ENCODE peak calls at places on chromosomes 5 and 9, in seven cellular contexts. One of them, this sample, is unnamed.

GRCh38 chr5:53373420-53374188 is 106.8 kb upstream of the FST start:
- DNase-seq in IMR-90: peak
- DNase-seq in H9: no peak
- DNase-seq in neuronal stem cell: no peak
- DNase-seq in H1: no peak
- DNase-seq in mesenchymal stem cell: peak
- DNase-seq in trophoblast cell: peak
- DNase-seq in this sample: no peak

GRCh38 chr9:14296462-14296861 is 17.5 kb downstream of the NFIB start:
- DNase-seq in IMR-90: no peak
- DNase-seq in H9: no peak
- DNase-seq in neuronal stem cell: no peak
- DNase-seq in H1: no peak
- DNase-seq in mesenchymal stem cell: no peak
- DNase-seq in trophoblast cell: no peak
- DNase-seq in this sample: no peak

GRCh38 chr5:134101686-134102439 is 12.6 kb upstream of the TCF7 start:
- DNase-seq in IMR-90: no peak
- DNase-seq in H9: peak
- DNase-seq in neuronal stem cell: no peak
- DNase-seq in H1: no peak
- DNase-seq in mesenchymal stem cell: peak
- DNase-seq in trophoblast cell: peak
- DNase-seq in this sample: peak

GRCh38 chr9:4550777-4551476 is 60.7 kb downstream of the SLC1A1 start:
- DNase-seq in IMR-90: peak
- DNase-seq in H9: no peak
- DNase-seq in neuronal stem cell: no peak
- DNase-seq in H1: no peak
- DNase-seq in mesenchymal stem cell: peak
- DNase-seq in trophoblast cell: no peak
- DNase-seq in this sample: no peak

GRCh38 chr9:136714096-136714875 is 1.9 kb downstream of the DIPK1B start:
- DNase-seq in IMR-90: no peak
- DNase-seq in H9: no peak
- DNase-seq in neuronal stem cell: no peak
- DNase-seq in H1: no peak
- DNase-seq in mesenchymal stem cell: no peak
- DNase-seq in trophoblast cell: no peak
- DNase-seq in this sample: no peak

GRCh38 chr9:113484258-113484730 is 20.8 kb downstream of the RGS3 start:
- DNase-seq in IMR-90: peak
- DNase-seq in H9: peak
- DNase-seq in neuronal stem cell: no peak
- DNase-seq in H1: no peak
- DNase-seq in mesenchymal stem cell: peak
- DNase-seq in trophoblast cell: no peak
- DNase-seq in this sample: no peak

GRCh38 chr5:143759368-143760136 is 52.4 kb upstream of the HMHB1 start:
- DNase-seq in IMR-90: peak
- DNase-seq in H9: no peak
- DNase-seq in neuronal stem cell: no peak
- DNase-seq in H1: no peak
- DNase-seq in mesenchymal stem cell: no peak
- DNase-seq in trophoblast cell: no peak
- DNase-seq in this sample: no peak

GRCh38 chr9:84947412-84947972 is 278.0 kb downstream of the NTRK2 start:
- DNase-seq in IMR-90: no peak
- DNase-seq in H9: no peak
- DNase-seq in neuronal stem cell: no peak
- DNase-seq in H1: no peak
- DNase-seq in mesenchymal stem cell: no peak
- DNase-seq in trophoblast cell: peak
- DNase-seq in this sample: no peak

DNA sequence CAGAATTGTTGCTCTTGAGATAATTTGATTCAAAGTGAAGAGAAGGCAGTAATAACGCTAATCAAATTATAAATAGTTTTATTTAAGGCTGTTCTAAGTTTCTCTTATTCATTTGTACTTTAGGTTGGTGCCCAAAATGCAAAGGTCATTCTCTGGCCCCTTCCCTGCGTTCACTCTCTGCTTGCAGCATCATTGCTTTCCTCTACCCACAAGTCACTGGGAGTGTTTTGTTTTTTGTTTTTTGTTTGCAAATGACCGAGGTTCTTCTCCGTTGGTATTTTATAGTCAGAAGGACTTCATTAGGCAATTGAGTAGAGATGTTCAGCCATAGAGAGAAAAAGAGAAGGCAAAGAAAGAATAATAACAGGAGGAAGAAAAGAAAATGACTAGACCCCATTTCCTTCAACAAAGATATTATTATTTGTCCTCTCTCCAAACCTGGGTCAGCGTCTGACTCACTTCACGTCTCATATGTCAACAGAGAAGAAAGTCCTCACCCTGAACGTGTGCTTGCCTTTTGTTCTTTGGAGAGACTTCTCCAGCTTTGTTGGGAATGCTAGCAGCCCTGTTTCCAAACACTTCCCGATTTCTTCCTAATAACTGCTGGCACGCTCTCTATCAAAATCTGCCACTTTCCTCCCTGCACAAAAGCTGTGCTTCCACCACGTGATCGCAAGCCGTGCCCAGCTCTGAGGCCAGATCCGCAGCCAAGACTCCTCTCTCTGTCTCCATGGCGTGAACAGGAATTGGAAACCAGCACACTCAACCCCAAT is 119.8 kb downstream of the EBF1 start:
- DNase-seq in IMR-90: peak
- DNase-seq in H9: no peak
- DNase-seq in neuronal stem cell: no peak
- DNase-seq in H1: no peak
- DNase-seq in mesenchymal stem cell: peak
- DNase-seq in trophoblast cell: no peak
- DNase-seq in this sample: peak
- H4K8ac ChIP-seq in IMR-90: peak
- H4K8ac ChIP-seq in H9: no peak
- H4K8ac ChIP-seq in neuronal stem cell: no peak
- H4K8ac ChIP-seq in H1: no peak
- H4K8ac ChIP-seq in mesenchymal stem cell: peak
- H4K8ac ChIP-seq in trophoblast cell: peak
- H4K8ac ChIP-seq in this sample: no peak

GRCh38 chr9:36293171-36293570 is 34.9 kb upstream of the GNE start:
- DNase-seq in IMR-90: no peak
- DNase-seq in H9: no peak
- DNase-seq in neuronal stem cell: no peak
- DNase-seq in H1: no peak
- DNase-seq in mesenchymal stem cell: no peak
- DNase-seq in trophoblast cell: peak
- DNase-seq in this sample: no peak
- H4K8ac ChIP-seq in IMR-90: no peak
- H4K8ac ChIP-seq in H9: no peak
- H4K8ac ChIP-seq in neuronal stem cell: no peak
- H4K8ac ChIP-seq in H1: peak
- H4K8ac ChIP-seq in mesenchymal stem cell: no peak
- H4K8ac ChIP-seq in trophoblast cell: no peak
- H4K8ac ChIP-seq in this sample: no peak

GRCh38 chr5:159844725-159845124 is 71.6 kb upstream of the ADRA1B start:
- DNase-seq in IMR-90: no peak
- DNase-seq in H9: no peak
- DNase-seq in neuronal stem cell: no peak
- DNase-seq in H1: no peak
- DNase-seq in mesenchymal stem cell: no peak
- DNase-seq in trophoblast cell: no peak
- DNase-seq in this sample: no peak

GRCh38 chr5:159850192-159850573 is 66.1 kb upstream of the ADRA1B start:
- DNase-seq in IMR-90: peak
- DNase-seq in H9: no peak
- DNase-seq in neuronal stem cell: no peak
- DNase-seq in H1: no peak
- DNase-seq in mesenchymal stem cell: no peak
- DNase-seq in trophoblast cell: no peak
- DNase-seq in this sample: no peak

GRCh38 chr5:159851053-159851452 is 65.2 kb upstream of the ADRA1B start:
- DNase-seq in IMR-90: peak
- DNase-seq in H9: no peak
- DNase-seq in neuronal stem cell: no peak
- DNase-seq in H1: no peak
- DNase-seq in mesenchymal stem cell: no peak
- DNase-seq in trophoblast cell: no peak
- DNase-seq in this sample: no peak

GRCh38 chr5:159854916-159855315 is 61.4 kb upstream of the ADRA1B start:
- DNase-seq in IMR-90: peak
- DNase-seq in H9: no peak
- DNase-seq in neuronal stem cell: no peak
- DNase-seq in H1: no peak
- DNase-seq in mesenchymal stem cell: no peak
- DNase-seq in trophoblast cell: peak
- DNase-seq in this sample: peak

GRCh38 chr5:159849437-159850191 is 66.7 kb upstream of the ADRA1B start:
- DNase-seq in IMR-90: peak
- DNase-seq in H9: no peak
- DNase-seq in neuronal stem cell: no peak
- DNase-seq in H1: no peak
- DNase-seq in mesenchymal stem cell: peak
- DNase-seq in trophoblast cell: no peak
- DNase-seq in this sample: no peak
- H4K8ac ChIP-seq in IMR-90: no peak
- H4K8ac ChIP-seq in H9: no peak
- H4K8ac ChIP-seq in neuronal stem cell: no peak
- H4K8ac ChIP-seq in H1: no peak
- H4K8ac ChIP-seq in mesenchymal stem cell: no peak
- H4K8ac ChIP-seq in trophoblast cell: no peak
- H4K8ac ChIP-seq in this sample: no peak

GRCh38 chr5:54991446-54991845 is 6.1 kb upstream of the ESM1 start:
- DNase-seq in IMR-90: no peak
- DNase-seq in H9: no peak
- DNase-seq in neuronal stem cell: no peak
- DNase-seq in H1: no peak
- DNase-seq in mesenchymal stem cell: no peak
- DNase-seq in trophoblast cell: no peak
- DNase-seq in this sample: peak
- H4K8ac ChIP-seq in IMR-90: peak
- H4K8ac ChIP-seq in H9: no peak
- H4K8ac ChIP-seq in neuronal stem cell: no peak
- H4K8ac ChIP-seq in H1: no peak
- H4K8ac ChIP-seq in mesenchymal stem cell: no peak
- H4K8ac ChIP-seq in trophoblast cell: no peak
- H4K8ac ChIP-seq in this sample: no peak

DNA sequence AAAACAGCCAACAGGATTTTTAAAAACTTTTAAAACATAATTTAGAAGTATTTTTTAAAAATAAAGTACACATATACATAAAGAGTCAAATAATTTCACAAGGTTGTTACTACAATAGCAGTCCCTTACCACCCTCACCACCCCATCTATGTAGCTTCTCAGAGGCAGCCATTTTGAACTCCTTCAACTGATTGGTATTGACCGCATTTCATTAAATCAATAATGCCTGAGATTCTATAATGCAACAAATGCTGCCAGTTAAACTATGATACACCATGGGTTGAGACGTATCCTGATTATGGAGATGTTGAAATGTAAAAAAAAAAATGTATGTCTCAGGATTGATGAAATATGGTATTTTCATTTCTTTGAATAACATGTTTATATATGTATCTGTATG is 78.8 kb downstream of the PCSK1 start:
- DNase-seq in IMR-90: no peak
- DNase-seq in H9: no peak
- DNase-seq in neuronal stem cell: no peak
- DNase-seq in H1: no peak
- DNase-seq in mesenchymal stem cell: no peak
- DNase-seq in trophoblast cell: no peak
- DNase-seq in this sample: no peak
- H4K8ac ChIP-seq in IMR-90: no peak
- H4K8ac ChIP-seq in H9: no peak
- H4K8ac ChIP-seq in neuronal stem cell: no peak
- H4K8ac ChIP-seq in H1: no peak
- H4K8ac ChIP-seq in mesenchymal stem cell: no peak
- H4K8ac ChIP-seq in trophoblast cell: no peak
- H4K8ac ChIP-seq in this sample: no peak

DNA sequence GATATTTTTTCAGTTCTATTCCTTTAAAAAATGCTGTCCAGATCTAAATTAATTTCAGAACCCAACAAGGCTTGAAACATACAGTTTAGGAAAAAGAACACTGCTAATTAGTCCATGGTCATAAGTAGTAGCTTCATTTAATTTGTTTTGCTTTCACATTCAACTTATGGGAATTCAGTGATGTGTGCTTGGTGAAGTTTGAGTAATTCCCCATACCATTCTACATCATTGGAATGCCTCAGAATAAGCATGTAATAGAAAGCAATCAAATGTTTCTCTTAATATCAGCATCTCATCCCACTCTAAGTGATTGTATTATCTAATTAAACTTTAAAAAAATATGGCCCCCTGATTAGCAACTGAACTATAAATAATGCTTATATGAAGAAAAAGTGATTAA is 2.7 kb downstream of the CNTLN start:
- DNase-seq in IMR-90: peak
- DNase-seq in H9: no peak
- DNase-seq in neuronal stem cell: no peak
- DNase-seq in H1: no peak
- DNase-seq in mesenchymal stem cell: peak
- DNase-seq in trophoblast cell: no peak
- DNase-seq in this sample: no peak
- H4K8ac ChIP-seq in IMR-90: no peak
- H4K8ac ChIP-seq in H9: no peak
- H4K8ac ChIP-seq in neuronal stem cell: no peak
- H4K8ac ChIP-seq in H1: no peak
- H4K8ac ChIP-seq in mesenchymal stem cell: no peak
- H4K8ac ChIP-seq in trophoblast cell: no peak
- H4K8ac ChIP-seq in this sample: no peak

GRCh38 chr9:114774504-114774903 is 31.3 kb downstream of the TNFSF15 start:
- DNase-seq in IMR-90: no peak
- DNase-seq in H9: no peak
- DNase-seq in neuronal stem cell: no peak
- DNase-seq in H1: no peak
- DNase-seq in mesenchymal stem cell: no peak
- DNase-seq in trophoblast cell: no peak
- DNase-seq in this sample: no peak

GRCh38 chr9:114776683-114777399 is 29.0 kb downstream of the TNFSF15 start:
- DNase-seq in IMR-90: no peak
- DNase-seq in H9: no peak
- DNase-seq in neuronal stem cell: no peak
- DNase-seq in H1: no peak
- DNase-seq in mesenchymal stem cell: no peak
- DNase-seq in trophoblast cell: no peak
- DNase-seq in this sample: no peak

GRCh38 chr9:114777841-114778240 is 28.0 kb downstream of the TNFSF15 start:
- DNase-seq in IMR-90: no peak
- DNase-seq in H9: no peak
- DNase-seq in neuronal stem cell: no peak
- DNase-seq in H1: no peak
- DNase-seq in mesenchymal stem cell: no peak
- DNase-seq in trophoblast cell: no peak
- DNase-seq in this sample: peak

GRCh38 chr9:114775981-114776380 is 29.9 kb downstream of the TNFSF15 start:
- DNase-seq in IMR-90: no peak
- DNase-seq in H9: no peak
- DNase-seq in neuronal stem cell: no peak
- DNase-seq in H1: no peak
- DNase-seq in mesenchymal stem cell: no peak
- DNase-seq in trophoblast cell: no peak
- DNase-seq in this sample: peak

DNA sequence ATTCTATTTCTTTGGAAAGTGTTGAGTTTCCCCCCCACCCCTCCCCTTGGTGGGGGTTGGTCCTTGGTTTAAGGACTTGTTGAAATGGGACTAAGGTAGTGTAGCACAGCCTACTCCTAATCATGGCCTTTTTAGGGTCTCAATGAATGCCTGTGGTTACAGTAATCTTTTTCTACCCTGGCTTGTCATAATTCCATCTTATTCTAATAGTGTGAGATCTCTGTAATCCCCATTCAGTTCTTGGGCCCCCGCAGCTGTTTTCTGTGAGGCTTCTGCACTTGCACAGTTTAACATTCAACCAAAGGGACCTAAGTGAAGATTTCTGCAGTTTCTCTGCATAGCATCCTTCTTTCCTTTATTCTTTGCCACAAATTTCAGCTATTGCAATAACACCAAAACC is 30.7 kb downstream of the TNFSF15 start:
- DNase-seq in IMR-90: no peak
- DNase-seq in H9: no peak
- DNase-seq in neuronal stem cell: no peak
- DNase-seq in H1: no peak
- DNase-seq in mesenchymal stem cell: no peak
- DNase-seq in trophoblast cell: no peak
- DNase-seq in this sample: no peak
- H4K8ac ChIP-seq in IMR-90: no peak
- H4K8ac ChIP-seq in H9: no peak
- H4K8ac ChIP-seq in neuronal stem cell: no peak
- H4K8ac ChIP-seq in H1: no peak
- H4K8ac ChIP-seq in mesenchymal stem cell: no peak
- H4K8ac ChIP-seq in trophoblast cell: no peak
- H4K8ac ChIP-seq in this sample: no peak